ENCODE peak calls at places on chromosomes 5 and 9, in seven cellular contexts. H is epithelial cell of esophagus, C is upper lobe of left lung, N is astrocyte of the spinal cord, I is WTC11, B is GM10248, T is fibroblast of mammary gland. F is an unnamed sample.

GRCh38 chr5:132679166-132679565 is 5.4 kb downstream of the IL4 start:
- DNase-seq in H (no peak), C (no peak), N (no peak), I (no peak), B (no peak), T (no peak), F (no peak)

GRCh38 chr9:134272302-134273023 is 53.8 kb upstream of the RXRA start:
- DNase-seq in H (no peak), C (peak; percentile 66), N (no peak), I (no peak), B (no peak), T (no peak), F (no peak)

GRCh38 chr9:13088734-13089427 is 190.6 kb downstream of the MPDZ start:
- DNase-seq in H (peak; percentile 60), C (no peak), N (peak; percentile 66), I (peak; percentile 51), B (peak; percentile 70), T (peak; percentile 73), F (no peak)

GRCh38 chr9:91082709-91083108 is 279.0 kb downstream of the AUH start:
- DNase-seq in H (no peak), C (no peak), N (no peak), I (no peak), B (no peak), T (no peak), F (no peak)

GRCh38 chr5:122311888-122312669 is at the start of gene SNCAIP:
- DNase-seq in H (peak; percentile 34), C (peak; percentile 92), N (peak; percentile 47), I (peak; percentile 62), B (peak; percentile 38), T (peak; percentile 33), F (peak; percentile 72)

GRCh38 chr5:170681013-170681433 is 102.5 kb upstream of the GABRP start:
- DNase-seq in H (peak; percentile 53), C (peak; percentile 72), N (peak; percentile 43), I (peak; percentile 84), B (peak; percentile 48), T (peak; percentile 21), F (peak; percentile 82)

GRCh38 chr5:178232124-178232919 is at the start of gene PHYKPL:
- DNase-seq in H (peak; percentile 55), C (peak; percentile 96), N (peak; percentile 69), I (peak; percentile 70), B (peak; percentile 81), T (peak; percentile 63), F (peak; percentile 73)

GRCh38 chr5:45205403-45205961 is 396.7 kb downstream of the MRPS30 start:
- DNase-seq in H (no peak), C (no peak), N (no peak), I (peak; percentile 70), B (no peak), T (no peak), F (no peak)

GRCh38 chr9:114315723-114316363 is 7.1 kb upstream of the ORM1 start:
- DNase-seq in H (no peak), C (no peak), N (no peak), I (no peak), B (no peak), T (no peak), F (no peak)

GRCh38 chr9:37464426-37465248 is 613 bp downstream of the ZBTB5 start:
- DNase-seq in H (peak; percentile 79), C (peak; percentile 92), N (peak; percentile 77), I (peak; percentile 93), B (peak; percentile 53), T (peak; percentile 59), F (peak; percentile 75)

GRCh38 chr5:135079760-135080159 is 45.7 kb upstream of the PITX1 start:
- DNase-seq in H (no peak), C (no peak), N (no peak), I (no peak), B (no peak), T (no peak), F (no peak)

GRCh38 chr9:93978498-93978897 is 23.3 kb upstream of the BARX1 start:
- DNase-seq in H (peak; percentile 55), C (no peak), N (no peak), I (no peak), B (no peak), T (no peak), F (no peak)

GRCh38 chr5:179337227-179338122 is 7.8 kb downstream of the ADAMTS2 start:
- DNase-seq in H (no peak), C (peak; percentile 48), N (no peak), I (no peak), B (no peak), T (no peak), F (no peak)

GRCh38 chr9:1429328-1429727 is 379.2 kb downstream of the DMRT2 start:
- DNase-seq in H (peak; percentile 65), C (no peak), N (no peak), I (peak; percentile 58), B (no peak), T (peak; percentile 30), F (no peak)

GRCh38 chr9:32487981-32488380 is 38.0 kb downstream of the RIGI start:
- DNase-seq in H (no peak), C (no peak), N (peak; percentile 57), I (no peak), B (no peak), T (peak; percentile 22), F (no peak)

GRCh38 chr9:89491688-89492087 is 6.2 kb downstream of the SEMA4D start:
- DNase-seq in H (no peak), C (no peak), N (no peak), I (no peak), B (no peak), T (no peak), F (no peak)

GRCh38 chr5:141875795-141876627 is 2.2 kb downstream of the PCDH1 start:
- DNase-seq in H (peak; percentile 37), C (peak; percentile 82), N (no peak), I (peak; percentile 65), B (no peak), T (no peak), F (no peak)

GRCh38 chr9:16728128-16728505 is 142.4 kb downstream of the BNC2 start:
- DNase-seq in H (no peak), C (no peak), N (no peak), I (no peak), B (no peak), T (peak; percentile 58), F (no peak)

GRCh38 chr9:135501261-135502167 is 1.0 kb downstream of the MRPS2 start:
- DNase-seq in H (no peak), C (peak; percentile 52), N (peak; percentile 50), I (no peak), B (peak; percentile 81), T (peak; percentile 58), F (no peak)

GRCh38 chr9:14111670-14112069 is 202.3 kb downstream of the NFIB start:
- DNase-seq in H (no peak), C (no peak), N (peak; percentile 31), I (no peak), B (no peak), T (peak; percentile 51), F (no peak)

GRCh38 chr9:35756743-35757526 is 2.9 kb upstream of the MSMP start:
- DNase-seq in H (peak; percentile 39), C (peak; percentile 95), N (peak; percentile 29), I (peak; percentile 81), B (peak; percentile 78), T (no peak), F (no peak)

GRCh38 chr5:93602261-93603149 is 19.5 kb downstream of the NR2F1 start:
- DNase-seq in H (no peak), C (peak; percentile 43), N (peak; percentile 55), I (peak; percentile 77), B (no peak), T (no peak), F (no peak)
- TF ChIP-seq CTCF in H (no peak), C (no peak), N (no peak), I (no peak), B (no peak), T (no peak), F (no peak)

GRCh38 chr9:81292056-81292805 is 397.1 kb downstream of the TLE1 start:
- DNase-seq in H (no peak), C (peak; percentile 5), N (no peak), I (peak; percentile 13), B (no peak), T (no peak), F (no peak)
- TF ChIP-seq CTCF in H (no peak), C (no peak), N (no peak), I (no peak), B (no peak), T (no peak), F (no peak)

GRCh38 chr9:137721899-137722298 is 103.1 kb downstream of the EHMT1 start:
- DNase-seq in H (no peak), C (no peak), N (no peak), I (no peak), B (no peak), T (no peak), F (no peak)
- TF ChIP-seq CTCF in H (no peak), C (no peak), N (no peak), I (no peak), B (no peak), T (no peak), F (no peak)

DNA sequence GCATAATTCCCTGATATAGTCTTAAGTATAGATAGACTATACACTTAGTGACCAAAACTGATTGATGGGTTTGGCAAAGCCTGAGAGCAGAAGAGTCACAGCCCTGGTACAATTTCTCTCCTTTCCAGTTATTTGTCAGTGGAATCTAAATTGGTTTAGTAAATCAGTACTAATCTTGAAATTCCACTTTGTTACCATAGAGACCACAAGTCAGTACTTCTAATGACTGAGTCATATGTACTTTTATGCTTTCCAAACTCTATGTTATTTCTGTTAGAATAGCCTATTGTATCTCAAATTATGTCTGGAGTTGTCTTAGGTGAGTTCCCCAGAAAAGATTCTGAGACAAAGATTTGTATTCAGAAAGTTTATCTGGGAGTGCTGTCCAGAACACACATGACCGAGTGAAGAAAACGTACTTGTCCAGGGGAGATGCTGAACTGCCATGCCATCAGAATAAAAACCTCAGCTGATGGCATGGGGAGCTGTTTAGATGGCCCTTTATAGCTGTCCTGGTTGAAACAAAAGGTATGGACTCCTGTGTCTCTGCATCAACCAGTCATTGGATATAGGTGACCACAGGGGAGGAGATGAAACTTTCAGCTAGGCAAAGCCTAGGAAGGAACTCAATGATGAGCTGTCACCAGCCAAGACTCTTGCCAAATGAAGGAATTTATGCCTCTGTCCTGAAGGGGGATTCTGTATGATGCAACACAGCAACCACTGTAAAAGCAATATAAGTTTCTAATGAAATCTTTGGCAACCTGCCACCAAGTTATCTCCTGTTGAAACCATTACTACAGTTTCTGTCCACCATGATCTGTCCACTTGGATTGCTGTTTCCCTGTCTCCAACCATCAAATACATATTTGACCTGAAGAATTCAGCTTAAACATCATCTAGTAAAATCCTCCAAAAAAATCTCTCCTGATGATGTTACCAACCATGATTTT is 18.0 kb upstream of the SMC2 start:
- DNase-seq in H (peak; percentile 45), C (no peak), N (peak; percentile 72), I (no peak), B (no peak), T (peak; percentile 87), F (no peak)
- TF ChIP-seq CTCF in H (no peak), C (no peak), N (peak; percentile 3), I (no peak), B (no peak), T (peak; percentile 13), F (no peak)